ENCODE peak calls at places on chromosomes 5 and 9, in nine cellular contexts. U is keratinocyte; V is omental fat pad; J is HFF-Myc; G is glutamatergic neuron; S is neural crest cell; Z is NCI-H1092 treated with DMSO at 0.1 percent for 48 hours; N is stimulated activated CD4-positive, alpha-beta T cell treated with anti-CD3 and anti-CD28 coated beads, Interleukin-1b, Interleukin-23, amount 100 ng/mL, for 1 hour; W is NCI-H146. F is an unnamed sample.

GRCh38 chr5:177539411-177539810 is 15.0 kb downstream of the FAM193B start:
- DNase-seq in U (no peak), V (no peak), J (no peak), G (no peak), S (no peak), Z (no peak), N (no peak), W (no peak), F (no peak)

GRCh38 chr5:181069767-181070491 is 29.9 kb downstream of the BTNL9 start:
- DNase-seq in U (no peak), V (no peak), J (no peak), G (no peak), S (no peak), Z (no peak), N (no peak), W (no peak), F (no peak)

GRCh38 chr5:58458851-58459275 is 1.0 kb downstream of the PLK2 start:
- DNase-seq in U (no peak), V (no peak), J (no peak), G (no peak), S (no peak), Z (no peak), N (no peak), W (no peak), F (no peak)

GRCh38 chr9:109906766-109907382 is 126.9 kb downstream of the PALM2AKAP2 start:
- DNase-seq in U (no peak), V (no peak), J (no peak), G (no peak), S (no peak), Z (no peak), N (no peak), W (peak), F (no peak)

GRCh38 chr5:126677101-126677500 is 76.4 kb downstream of the PHAX start:
- DNase-seq in U (no peak), V (no peak), J (no peak), G (no peak), S (no peak), Z (no peak), N (no peak), W (no peak), F (no peak)

GRCh38 chr5:83512051-83512745 is 40.7 kb downstream of the VCAN start:
- DNase-seq in U (no peak), V (no peak), J (no peak), G (no peak), S (no peak), Z (no peak), N (no peak), W (no peak), F (no peak)

GRCh38 chr9:118121361-118121760 is 417.2 kb downstream of the TLR4 start:
- DNase-seq in U (no peak), V (no peak), J (no peak), G (no peak), S (no peak), Z (no peak), N (no peak), W (no peak), F (no peak)

GRCh38 chr9:13279284-13280162 is at the start of gene MPDZ:
- DNase-seq in U (no peak), V (peak), J (no peak), G (peak), S (peak), Z (peak), N (no peak), W (peak), F (peak)

GRCh38 chr9:125066839-125067619 is 76.3 kb downstream of the SCAI start:
- DNase-seq in U (no peak), V (no peak), J (no peak), G (no peak), S (no peak), Z (no peak), N (no peak), W (no peak), F (no peak)

GRCh38 chr9:99823392-99824377 is 2.0 kb downstream of the NR4A3 start:
- DNase-seq in U (no peak), V (peak), J (no peak), G (peak), S (peak), Z (peak), N (peak), W (peak), F (peak)

GRCh38 chr9:97983524-97984187 is 515 bp downstream of the ANP32B start:
- DNase-seq in U (no peak), V (no peak), J (no peak), G (peak), S (no peak), Z (peak), N (peak), W (peak), F (peak)

GRCh38 chr5:141881886-141882285 is 3.7 kb upstream of the PCDH1 start:
- DNase-seq in U (no peak), V (no peak), J (no peak), G (no peak), S (no peak), Z (no peak), N (no peak), W (no peak), F (no peak)

GRCh38 chr5:147481857-147482256 is 28.0 kb downstream of the DPYSL3 start:
- DNase-seq in U (no peak), V (no peak), J (no peak), G (no peak), S (no peak), Z (no peak), N (no peak), W (no peak), F (no peak)

GRCh38 chr9:35035851-35036701 is 36.3 kb downstream of the VCP start:
- DNase-seq in U (no peak), V (no peak), J (peak), G (peak), S (no peak), Z (no peak), N (no peak), W (no peak), F (peak)

GRCh38 chr5:39040875-39041274 is 33.3 kb downstream of the RICTOR start:
- DNase-seq in U (no peak), V (no peak), J (no peak), G (no peak), S (no peak), Z (no peak), N (no peak), W (no peak), F (no peak)

GRCh38 chr9:69785757-69786156 is 25.9 kb upstream of the PTAR1 start:
- DNase-seq in U (no peak), V (no peak), J (no peak), G (no peak), S (no peak), Z (no peak), N (no peak), W (no peak), F (no peak)

GRCh38 chr5:132688536-132689409 is 15.0 kb downstream of the IL4 start:
- DNase-seq in U (no peak), V (no peak), J (no peak), G (no peak), S (no peak), Z (no peak), N (no peak), W (no peak), F (no peak)

GRCh38 chr9:121683652-121684051 is 32.2 kb downstream of the DAB2IP start:
- DNase-seq in U (no peak), V (no peak), J (no peak), G (no peak), S (no peak), Z (no peak), N (no peak), W (no peak), F (no peak)

GRCh38 chr9:88535226-88535931 is 401 bp downstream of the NXNL2 start:
- DNase-seq in U (no peak), V (no peak), J (no peak), G (peak), S (no peak), Z (no peak), N (no peak), W (peak), F (no peak)

GRCh38 chr9:116661037-116661954 is 25.8 kb upstream of the TRIM32 start:
- DNase-seq in U (peak), V (no peak), J (peak), G (no peak), S (peak), Z (peak), N (no peak), W (peak), F (no peak)

GRCh38 chr5:6715758-6716633 is 2.8 kb downstream of the TENT4A start:
- DNase-seq in U (no peak), V (no peak), J (no peak), G (no peak), S (no peak), Z (no peak), N (no peak), W (no peak), F (peak)